ENCODE peak calls at places on chromosomes 4 and X, in five cellular contexts. O, S, K, C and B are unnamed samples.

GRCh38 chr4:1211371-1211770 is 37.6 kb downstream of the CTBP1 start:
- DNase-seq in O (no peak), S (no peak), K (no peak), C (no peak), B (no peak)

GRCh38 chr4:174631901-174632758 is 109.8 kb upstream of the HPGD start:
- DNase-seq in O (no peak), S (peak; percentile 19), K (peak; percentile 24), C (peak; percentile 20), B (peak; percentile 39)

GRCh38 chr4:151227731-151228130 is 49.2 kb upstream of the PRSS48 start:
- DNase-seq in O (no peak), S (no peak), K (no peak), C (no peak), B (no peak)

GRCh38 chr4:152299553-152299952 is 236.3 kb downstream of the FBXW7 start:
- DNase-seq in O (no peak), S (no peak), K (no peak), C (no peak), B (no peak)

GRCh38 chr4:34293459-34293858 is 1950.9 kb downstream of the ARAP2 start:
- DNase-seq in O (no peak), S (no peak), K (no peak), C (no peak), B (no peak)

GRCh38 chr4:60682901-60683300 is 517.2 kb upstream of the ADGRL3 start:
- DNase-seq in O (no peak), S (no peak), K (no peak), C (no peak), B (no peak)

GRCh38 chr4:113077611-113078010 is 28.2 kb downstream of the ANK2 start:
- DNase-seq in O (no peak), S (peak; percentile 20), K (no peak), C (no peak), B (no peak)

GRCh38 chr4:174317531-174317930 is 33.8 kb downstream of the CEP44 start:
- DNase-seq in O (no peak), S (no peak), K (no peak), C (no peak), B (no peak)

GRCh38 chr4:176838611-176839411 is 46.1 kb upstream of the VEGFC start:
- DNase-seq in O (no peak), S (no peak), K (no peak), C (no peak), B (no peak)

GRCh38 chr4:55066018-55066417 is 59.4 kb downstream of the KDR start:
- DNase-seq in O (no peak), S (peak; percentile 35), K (no peak), C (no peak), B (no peak)

GRCh38 chrX:137848291-137848905 is 282.5 kb downstream of the ZIC3 start:
- DNase-seq in O (no peak), S (no peak), K (no peak), C (no peak), B (no peak)

GRCh38 chrX:101417981-101418841 is 10.2 kb downstream of the HNRNPH2 start:
- DNase-seq in O (no peak), S (peak; percentile 74), K (no peak), C (no peak), B (peak; percentile 43)

GRCh38 chr4:173436866-173437265 is 38.0 kb upstream of the SCRG1 start:
- DNase-seq in O (no peak), S (no peak), K (no peak), C (no peak), B (no peak)

GRCh38 chr4:182429896-182430295 is 186.7 kb downstream of the TENM3 start:
- DNase-seq in O (no peak), S (no peak), K (no peak), C (no peak), B (no peak)

GRCh38 chr4:173332963-173333657 is 1.0 kb downstream of the HMGB2 start:
- DNase-seq in O (no peak), S (no peak), K (no peak), C (no peak), B (no peak)

GRCh38 chr4:139014391-139015268 is 951 bp upstream of the NOCT start:
- DNase-seq in O (peak; percentile 32), S (peak; percentile 44), K (no peak), C (peak; percentile 64), B (no peak)

GRCh38 chrX:40107291-40108083 is 9.7 kb upstream of the BCOR start:
- DNase-seq in O (no peak), S (peak; percentile 44), K (no peak), C (no peak), B (peak; percentile 57)

GRCh38 chrX:87003031-87003430 is 514.6 kb upstream of the KLHL4 start:
- DNase-seq in O (no peak), S (no peak), K (no peak), C (no peak), B (no peak)

GRCh38 chrX:133531012-133531411 is 115.7 kb upstream of the GPC4 start:
- DNase-seq in O (no peak), S (no peak), K (no peak), C (no peak), B (no peak)

GRCh38 chrX:53374923-53375322 is 47.5 kb downstream of the SMC1A start:
- DNase-seq in O (no peak), S (no peak), K (peak; percentile 28), C (no peak), B (no peak)

GRCh38 chr4:42995343-42995944 is 102.9 kb downstream of the GRXCR1 start:
- DNase-seq in O (no peak), S (peak; percentile 57), K (peak; percentile 31), C (peak; percentile 12), B (peak; percentile 41)

GRCh38 chrX:129925305-129926092 is 19.5 kb downstream of the UTP14A start:
- DNase-seq in O (no peak), S (peak; percentile 69), K (peak; percentile 36), C (peak; percentile 34), B (peak; percentile 83)

GRCh38 chrX:39857780-39858179 is 240.0 kb downstream of the BCOR start:
- DNase-seq in O (no peak), S (no peak), K (peak; percentile 17), C (no peak), B (no peak)

GRCh38 chrX:135463937-135464336 is 42.2 kb downstream of the SMIM10L2A start:
- DNase-seq in O (no peak), S (no peak), K (no peak), C (peak; percentile 0), B (no peak)

GRCh38 chr4:18063079-18063478 is 41.5 kb upstream of the LCORL start:
- DNase-seq in O (no peak), S (no peak), K (no peak), C (no peak), B (no peak)

GRCh38 chrX:126137899-126138298 is 28.2 kb downstream of the DCAF12L2 start:
- DNase-seq in O (no peak), S (peak; percentile 8), K (no peak), C (no peak), B (peak; percentile 17)

GRCh38 chr4:102614801-102615200 is 113.6 kb downstream of the NFKB1 start:
- DNase-seq in O (no peak), S (no peak), K (no peak), C (no peak), B (no peak)

GRCh38 chr4:185201983-185202962 is 1.5 kb downstream of the CFAP97 start:
- DNase-seq in O (no peak), S (peak; percentile 76), K (peak; percentile 54), C (peak; percentile 94), B (no peak)

GRCh38 chrX:136204571-136204970 is 46.6 kb downstream of the MAP7D3 start:
- DNase-seq in O (no peak), S (no peak), K (no peak), C (no peak), B (no peak)

GRCh38 chr4:128468485-128468989 is 180.9 kb upstream of the PGRMC2 start:
- DNase-seq in O (no peak), S (peak; percentile 37), K (no peak), C (no peak), B (no peak)

GRCh38 chr4:119337010-119337409 is 15.1 kb upstream of the FABP2 start:
- DNase-seq in O (no peak), S (no peak), K (no peak), C (no peak), B (no peak)
- TF ChIP-seq FOXM1 in O (no peak), S (no peak), K (no peak), C (no peak), B (no peak)

GRCh38 chr4:83780334-83780733 is 244.4 kb downstream of the GPAT3 start:
- DNase-seq in O (no peak), S (no peak), K (no peak), C (no peak), B (no peak)
- TF ChIP-seq FOXM1 in O (no peak), S (no peak), K (no peak), C (no peak), B (no peak)

GRCh38 chrX:15888062-15888461 is 33.4 kb upstream of the AP1S2 start:
- DNase-seq in O (no peak), S (no peak), K (no peak), C (no peak), B (no peak)
- TF ChIP-seq FOXM1 in O (no peak), S (no peak), K (no peak), C (no peak), B (no peak)

GRCh38 chr4:109067509-109068205 is 234.8 kb downstream of the COL25A1 start:
- DNase-seq in O (no peak), S (no peak), K (no peak), C (no peak), B (no peak)
- TF ChIP-seq FOXM1 in O (no peak), S (no peak), K (no peak), C (no peak), B (no peak)

GRCh38 chr4:99090511-99090910 is 1.9 kb upstream of the ADH5 start:
- DNase-seq in O (no peak), S (no peak), K (no peak), C (no peak), B (no peak)

GRCh38 chr4:99091174-99091573 is 2.6 kb upstream of the ADH5 start:
- DNase-seq in O (no peak), S (no peak), K (no peak), C (no peak), B (no peak)

GRCh38 chr4:99084595-99084994 is 4.0 kb downstream of the ADH5 start:
- DNase-seq in O (no peak), S (no peak), K (no peak), C (no peak), B (no peak)

GRCh38 chr4:99088485-99089365 is at the start of gene ADH5:
- DNase-seq in O (peak; percentile 51), S (peak; percentile 95), K (peak; percentile 92), C (peak; percentile 78), B (peak; percentile 92)

GRCh38 chr4:99087887-99088484 is 602 bp downstream of the ADH5 start:
- DNase-seq in O (no peak), S (peak; percentile 39), K (no peak), C (peak; percentile 48), B (peak; percentile 31)
- TF ChIP-seq FOXM1 in O (no peak), S (no peak), K (no peak), C (no peak), B (no peak)

DNA sequence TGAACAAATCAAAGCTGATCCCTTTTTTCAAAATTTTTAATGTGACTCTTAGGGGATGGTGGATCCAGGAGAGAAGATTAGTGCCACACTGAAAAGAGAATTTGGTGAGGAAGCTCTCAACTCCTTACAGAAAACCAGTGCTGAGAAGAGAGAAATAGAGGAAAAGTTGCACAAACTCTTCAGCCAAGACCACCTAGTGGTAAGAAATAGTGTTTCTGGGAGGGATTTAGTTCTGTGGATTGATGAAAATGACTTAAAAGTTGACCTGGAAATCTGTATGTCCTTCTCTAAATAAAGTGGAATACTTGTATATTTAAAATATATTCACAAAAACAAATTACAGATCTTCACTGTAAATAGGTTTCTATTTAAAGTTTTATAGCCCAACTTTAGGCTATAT is 29.2 kb downstream of the NUDT9 start:
- DNase-seq in O (no peak), S (peak; percentile 3), K (no peak), C (peak; percentile 2), B (no peak)
- TF ChIP-seq FOXM1 in O (no peak), S (no peak), K (no peak), C (no peak), B (no peak)